ENCODE peak calls at places on chromosome 3, in nine cellular contexts. M is psoas muscle, F is left ventricle myocardium inferior, R is endothelial cell, Y is stomach, J is BJ, L is nephron progenitor cell, D is esophagus squamous epithelium, H is heart left ventricle. U is an unnamed sample.

GRCh38 chr3:194070634-194071409 is 65.1 kb upstream of the HES1 start:
- DNase-seq in F (peak; percentile 89), M (peak; percentile 90), Y (peak; percentile 93), H (peak; percentile 93), J (peak; percentile 55), L (peak; percentile 83), R (peak; percentile 63), D (peak; percentile 34), U (peak; percentile 63)

GRCh38 chr3:194043516-194043915 is 92.4 kb upstream of the HES1 start:
- DNase-seq in L (no peak), D (no peak), J (peak; percentile 4), H (no peak), F (no peak), Y (no peak), M (no peak), R (no peak), U (no peak)

GRCh38 chr3:35651888-35652287 is 12.6 kb downstream of the ARPP21 start:
- DNase-seq in D (no peak), H (no peak), Y (no peak), F (no peak), M (no peak), R (no peak), L (no peak), J (no peak), U (no peak)

GRCh38 chr3:8627949-8628348 is 16.6 kb downstream of the SSUH2 start:
- DNase-seq in M (no peak), D (no peak), R (no peak), J (no peak), L (no peak), H (no peak), Y (no peak), F (no peak), U (no peak)

GRCh38 chr3:192181151-192181550 is 546.2 kb downstream of the FGF12 start:
- DNase-seq in Y (no peak), H (no peak), R (no peak), L (no peak), F (no peak), D (no peak), M (no peak), J (no peak), U (no peak)

GRCh38 chr3:50671331-50671730 is 3.4 kb upstream of the DOCK3 start:
- DNase-seq in J (peak; percentile 80), Y (no peak), M (no peak), R (no peak), D (no peak), L (no peak), F (no peak), H (no peak), U (no peak)

GRCh38 chr3:52892625-52893311 is 4.6 kb downstream of the STIMATE start:
- DNase-seq in J (no peak), F (no peak), L (no peak), Y (no peak), R (no peak), H (no peak), M (no peak), D (no peak), U (no peak)

GRCh38 chr3:58206406-58207011 is 4.3 kb downstream of the DNASE1L3 start:
- DNase-seq in Y (no peak), M (no peak), D (no peak), L (no peak), F (no peak), J (peak; percentile 16), R (no peak), H (no peak), U (no peak)

DNA sequence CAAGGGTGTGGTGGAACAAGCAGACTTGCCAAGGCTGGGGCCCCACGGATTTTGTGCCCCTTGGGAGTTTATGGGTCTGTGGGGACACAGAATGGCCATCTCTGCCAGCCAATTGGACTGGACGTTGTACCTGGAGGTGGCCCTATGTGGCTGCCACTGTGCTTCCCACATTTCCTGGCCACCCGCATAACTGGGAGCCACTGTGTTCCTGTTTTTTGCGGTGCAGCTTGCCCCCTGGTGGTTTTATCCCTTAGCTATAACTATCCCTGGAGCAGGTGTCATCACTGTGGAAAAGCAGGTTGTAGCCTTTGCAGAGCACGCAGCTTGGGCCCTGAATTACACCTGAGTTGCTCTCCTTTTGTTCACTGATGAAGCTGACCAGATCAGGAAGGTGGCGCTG is 306.3 kb downstream of the ZPLD1 start:
- DNase-seq in L (no peak), M (no peak), F (no peak), D (no peak), H (no peak), R (no peak), Y (no peak), J (no peak), U (no peak)
- TF ChIP-seq CTCF in L (peak; percentile 12), M (no peak), F (peak; percentile 38), D (no peak), H (no peak), R (no peak), Y (no peak), J (peak; percentile 20), U (no peak)

GRCh38 chr3:63351159-63352007 is 73.3 kb downstream of the SYNPR start:
- DNase-seq in J (no peak), F (no peak), D (no peak), H (no peak), R (peak; percentile 11), M (no peak), L (peak; percentile 12), Y (no peak), U (no peak)
- TF ChIP-seq CTCF in J (peak; percentile 87), F (peak; percentile 86), D (peak; percentile 81), H (peak; percentile 79), R (peak; percentile 93), M (peak; percentile 74), L (peak; percentile 86), Y (peak; percentile 89), U (peak; percentile 83)

DNA sequence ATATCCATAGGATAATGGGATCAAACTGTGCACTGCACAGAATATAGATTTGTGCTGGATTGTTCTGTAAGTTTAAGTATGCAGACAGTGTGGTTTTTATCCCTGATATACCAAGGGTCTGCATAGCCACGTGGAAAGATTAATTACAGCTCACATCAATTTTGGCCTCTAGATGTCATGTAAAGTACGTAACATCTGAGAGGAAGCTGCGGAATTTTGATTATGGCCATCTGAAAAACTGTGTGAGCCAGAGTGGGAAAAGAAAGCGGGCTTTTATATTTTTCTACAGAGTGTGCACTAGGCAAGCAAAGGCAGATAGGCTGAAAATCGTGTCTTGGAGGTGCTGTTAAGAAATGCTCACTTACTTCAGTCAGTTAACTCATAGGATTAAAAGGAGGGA is 562.7 kb downstream of the GBE1 start:
- DNase-seq in J (no peak), D (no peak), L (no peak), R (no peak), H (no peak), F (no peak), M (no peak), Y (no peak), U (no peak)
- TF ChIP-seq CTCF in J (no peak), D (no peak), L (no peak), R (no peak), H (no peak), F (no peak), M (no peak), Y (no peak), U (no peak)

DNA sequence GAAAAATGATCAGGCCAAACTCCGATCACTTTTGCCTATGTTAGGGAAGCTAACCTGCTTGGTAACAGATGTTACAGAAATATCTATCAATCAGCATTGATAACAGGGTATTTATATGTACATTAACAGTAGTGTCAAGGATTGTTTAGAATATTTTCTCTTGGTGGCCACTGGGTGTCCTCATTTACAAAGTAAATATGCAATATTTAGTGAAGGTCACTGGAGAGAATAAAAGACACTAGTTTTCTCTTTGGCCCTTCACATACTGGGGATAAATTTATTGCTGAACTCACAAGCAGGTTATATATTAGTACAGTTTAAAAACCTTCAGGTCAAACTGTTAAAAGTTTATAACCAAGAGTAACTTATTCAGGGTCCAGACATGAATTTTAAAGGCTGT is 69.0 kb downstream of the TIGIT start:
- DNase-seq in J (no peak), F (no peak), Y (no peak), H (no peak), M (no peak), D (no peak), R (no peak), L (no peak), U (no peak)
- TF ChIP-seq CTCF in J (peak; percentile 38), F (peak; percentile 55), Y (no peak), H (no peak), M (peak; percentile 45), D (no peak), R (peak; percentile 40), L (peak; percentile 33), U (peak; percentile 41)

DNA sequence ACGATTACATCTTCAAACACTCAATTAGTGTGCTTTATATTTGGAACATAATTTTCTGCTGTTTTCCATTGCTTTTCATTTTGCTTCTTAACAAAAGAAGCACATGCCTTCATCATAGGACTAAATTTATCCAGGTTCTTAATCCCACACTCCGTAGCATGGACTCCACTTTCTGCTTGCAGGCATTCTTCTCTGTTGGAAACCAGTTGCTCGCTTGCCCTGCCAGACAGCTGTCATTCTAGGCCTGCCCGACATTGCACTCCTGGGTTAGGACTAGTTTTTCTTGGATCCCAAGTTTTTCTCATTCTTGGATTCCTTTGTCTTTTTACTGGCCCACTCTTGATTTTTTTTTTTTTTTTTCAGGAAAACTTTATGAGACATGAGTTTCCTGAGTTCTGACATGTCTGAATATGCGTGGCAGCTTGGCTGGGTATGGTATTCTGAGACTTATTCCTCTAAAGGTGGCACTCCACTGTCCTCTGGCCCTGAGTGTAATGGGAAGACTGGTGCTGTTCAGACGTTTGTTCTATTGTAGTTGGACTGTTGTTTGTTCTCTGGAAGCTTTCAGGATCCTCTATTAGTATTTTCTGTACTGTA is 6.3 kb upstream of the ATP1B3 start:
- DNase-seq in M (no peak), H (no peak), D (no peak), L (no peak), F (no peak), J (no peak), R (no peak), Y (no peak), U (no peak)
- TF ChIP-seq CTCF in M (no peak), H (no peak), D (no peak), L (no peak), F (no peak), J (no peak), R (no peak), Y (no peak), U (no peak)

DNA sequence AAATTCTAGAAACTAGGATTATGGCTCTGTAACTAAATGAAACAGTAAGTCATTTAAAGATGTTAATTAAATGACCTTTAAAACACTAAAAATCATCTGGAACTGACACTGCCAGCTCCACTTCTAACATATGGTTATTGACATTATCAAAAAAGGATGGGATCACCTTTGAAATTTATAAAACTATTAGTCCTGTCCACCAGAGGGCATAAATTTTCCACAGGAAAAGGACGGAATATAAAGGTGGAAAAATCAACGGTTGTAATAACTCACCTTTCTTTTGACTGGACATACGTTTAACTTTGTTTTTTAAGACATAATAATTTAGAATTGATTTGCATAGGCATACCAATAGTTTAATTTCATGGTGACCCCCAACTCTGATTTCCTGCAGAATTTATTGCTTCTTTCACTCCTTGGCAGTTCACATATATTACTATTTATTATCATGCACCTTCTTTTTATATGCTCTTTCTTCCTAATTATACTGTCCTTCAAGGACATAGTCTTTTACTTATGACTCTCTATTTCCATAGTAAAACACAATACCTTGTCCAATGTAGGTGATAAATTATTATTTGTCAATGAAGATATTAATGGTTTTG is 345.7 kb downstream of the CADM2 start:
- DNase-seq in J (no peak), H (no peak), Y (no peak), L (no peak), D (no peak), F (no peak), R (no peak), M (no peak), U (no peak)
- TF ChIP-seq CTCF in J (no peak), H (no peak), Y (no peak), L (no peak), D (no peak), F (no peak), R (peak; percentile 74), M (peak; percentile 24), U (peak; percentile 55)